ENCODE peak calls at places on chromosomes 7 and 10, in eight cellular contexts. One of them, this sample, is unnamed.
A peak's percentile ranks its signal among the peaks of the same experiment; 100 is the strongest.

GRCh38 chr10:30454744-30455498 is 20.9 kb downstream of the MAP3K8 start:
- DNase-seq in IMR-90: peak; percentile 86
- DNase-seq in A673: no peak
- DNase-seq in neuronal stem cell: no peak
- DNase-seq in CD8-positive, alpha-beta T cell: no peak
- DNase-seq in CD4-positive, CD25-positive, alpha-beta regulatory T cell: no peak
- DNase-seq in DND-41: no peak
- DNase-seq in stomach: no peak
- DNase-seq in this sample: no peak

GRCh38 chr7:153043440-153043839 is 283.9 kb downstream of the ACTR3B start:
- DNase-seq in CD8-positive, alpha-beta T cell: no peak
- DNase-seq in CD4-positive, CD25-positive, alpha-beta regulatory T cell: no peak
- DNase-seq in A673: no peak
- DNase-seq in neuronal stem cell: no peak
- DNase-seq in DND-41: no peak
- DNase-seq in stomach: no peak
- DNase-seq in IMR-90: no peak
- DNase-seq in this sample: no peak

GRCh38 chr7:13724631-13725566 is 264.6 kb downstream of the ETV1 start:
- DNase-seq in CD4-positive, CD25-positive, alpha-beta regulatory T cell: no peak
- DNase-seq in A673: no peak
- DNase-seq in CD8-positive, alpha-beta T cell: no peak
- DNase-seq in DND-41: no peak
- DNase-seq in stomach: no peak
- DNase-seq in neuronal stem cell: no peak
- DNase-seq in IMR-90: no peak
- DNase-seq in this sample: no peak

GRCh38 chr7:2978403-2978802 is 65.3 kb downstream of the CARD11 start:
- DNase-seq in IMR-90: no peak
- DNase-seq in stomach: peak; percentile 70
- DNase-seq in CD4-positive, CD25-positive, alpha-beta regulatory T cell: peak; percentile 21
- DNase-seq in A673: no peak
- DNase-seq in CD8-positive, alpha-beta T cell: peak; percentile 76
- DNase-seq in neuronal stem cell: no peak
- DNase-seq in DND-41: no peak
- DNase-seq in this sample: peak; percentile 88

GRCh38 chr7:266851-267840 is 22.8 kb upstream of the FOXL3 start:
- DNase-seq in A673: no peak
- DNase-seq in stomach: peak; percentile 89
- DNase-seq in DND-41: no peak
- DNase-seq in CD4-positive, CD25-positive, alpha-beta regulatory T cell: no peak
- DNase-seq in neuronal stem cell: no peak
- DNase-seq in CD8-positive, alpha-beta T cell: no peak
- DNase-seq in IMR-90: no peak
- DNase-seq in this sample: no peak

GRCh38 chr7:11155883-11156282 is 182.2 kb downstream of the PHF14 start:
- DNase-seq in CD4-positive, CD25-positive, alpha-beta regulatory T cell: no peak
- DNase-seq in DND-41: no peak
- DNase-seq in stomach: no peak
- DNase-seq in neuronal stem cell: no peak
- DNase-seq in CD8-positive, alpha-beta T cell: no peak
- DNase-seq in A673: no peak
- DNase-seq in IMR-90: peak; percentile 18
- DNase-seq in this sample: no peak

GRCh38 chr10:4698075-4698474 is 127.9 kb upstream of the AKR1E2 start:
- DNase-seq in IMR-90: no peak
- DNase-seq in neuronal stem cell: no peak
- DNase-seq in A673: no peak
- DNase-seq in stomach: no peak
- DNase-seq in DND-41: no peak
- DNase-seq in CD4-positive, CD25-positive, alpha-beta regulatory T cell: no peak
- DNase-seq in CD8-positive, alpha-beta T cell: no peak
- DNase-seq in this sample: no peak

GRCh38 chr10:91487914-91488577 is 77.9 kb downstream of the HECTD2 start:
- DNase-seq in CD4-positive, CD25-positive, alpha-beta regulatory T cell: no peak
- DNase-seq in A673: no peak
- DNase-seq in neuronal stem cell: no peak
- DNase-seq in stomach: no peak
- DNase-seq in DND-41: no peak
- DNase-seq in CD8-positive, alpha-beta T cell: no peak
- DNase-seq in IMR-90: no peak
- DNase-seq in this sample: no peak

GRCh38 chr10:8216893-8217292 is 162.4 kb downstream of the GATA3 start:
- DNase-seq in DND-41: no peak
- DNase-seq in A673: no peak
- DNase-seq in stomach: no peak
- DNase-seq in IMR-90: no peak
- DNase-seq in CD8-positive, alpha-beta T cell: no peak
- DNase-seq in CD4-positive, CD25-positive, alpha-beta regulatory T cell: no peak
- DNase-seq in neuronal stem cell: no peak
- DNase-seq in this sample: no peak

GRCh38 chr7:2661602-2662272 is 26.3 kb upstream of the AMZ1 start:
- DNase-seq in CD4-positive, CD25-positive, alpha-beta regulatory T cell: no peak
- DNase-seq in IMR-90: no peak
- DNase-seq in CD8-positive, alpha-beta T cell: no peak
- DNase-seq in A673: no peak
- DNase-seq in stomach: no peak
- DNase-seq in neuronal stem cell: no peak
- DNase-seq in DND-41: no peak
- DNase-seq in this sample: no peak

GRCh38 chr10:1150638-1150955 is 94.4 kb downstream of the WDR37 start:
- DNase-seq in A673: no peak
- DNase-seq in IMR-90: no peak
- DNase-seq in neuronal stem cell: no peak
- DNase-seq in CD8-positive, alpha-beta T cell: no peak
- DNase-seq in DND-41: no peak
- DNase-seq in CD4-positive, CD25-positive, alpha-beta regulatory T cell: no peak
- DNase-seq in stomach: peak; percentile 14
- DNase-seq in this sample: no peak

GRCh38 chr7:14023342-14023741 is 33.9 kb upstream of the ETV1 start:
- DNase-seq in DND-41: no peak
- DNase-seq in CD8-positive, alpha-beta T cell: no peak
- DNase-seq in neuronal stem cell: no peak
- DNase-seq in CD4-positive, CD25-positive, alpha-beta regulatory T cell: no peak
- DNase-seq in A673: no peak
- DNase-seq in IMR-90: no peak
- DNase-seq in stomach: no peak
- DNase-seq in this sample: no peak

GRCh38 chr7:157434701-157435100 is 97.9 kb downstream of the DNAJB6 start:
- DNase-seq in A673: no peak
- DNase-seq in neuronal stem cell: no peak
- DNase-seq in DND-41: no peak
- DNase-seq in CD8-positive, alpha-beta T cell: no peak
- DNase-seq in IMR-90: no peak
- DNase-seq in stomach: peak; percentile 3
- DNase-seq in CD4-positive, CD25-positive, alpha-beta regulatory T cell: no peak
- DNase-seq in this sample: peak; percentile 33

GRCh38 chr10:36538945-36539586 is 586.3 kb upstream of the ANKRD30A start:
- DNase-seq in DND-41: no peak
- DNase-seq in CD8-positive, alpha-beta T cell: no peak
- DNase-seq in stomach: peak; percentile 37
- DNase-seq in CD4-positive, CD25-positive, alpha-beta regulatory T cell: no peak
- DNase-seq in A673: peak; percentile 88
- DNase-seq in IMR-90: peak; percentile 87
- DNase-seq in neuronal stem cell: no peak
- DNase-seq in this sample: no peak

GRCh38 chr7:23276947-23277346 is 22.2 kb upstream of the MALSU1 start:
- DNase-seq in DND-41: no peak
- DNase-seq in A673: no peak
- DNase-seq in IMR-90: no peak
- DNase-seq in stomach: no peak
- DNase-seq in CD4-positive, CD25-positive, alpha-beta regulatory T cell: no peak
- DNase-seq in neuronal stem cell: no peak
- DNase-seq in CD8-positive, alpha-beta T cell: no peak
- DNase-seq in this sample: no peak

GRCh38 chr7:37916673-37917660 is at the start of gene SFRP4:
- DNase-seq in DND-41: no peak
- DNase-seq in IMR-90: peak; percentile 1
- DNase-seq in A673: peak; percentile 67
- DNase-seq in neuronal stem cell: peak; percentile 56
- DNase-seq in CD4-positive, CD25-positive, alpha-beta regulatory T cell: no peak
- DNase-seq in stomach: no peak
- DNase-seq in CD8-positive, alpha-beta T cell: no peak
- DNase-seq in this sample: peak; percentile 72

GRCh38 chr10:128500642-128501041 is 374.4 kb upstream of the MKI67 start:
- DNase-seq in IMR-90: no peak
- DNase-seq in neuronal stem cell: no peak
- DNase-seq in DND-41: no peak
- DNase-seq in CD4-positive, CD25-positive, alpha-beta regulatory T cell: no peak
- DNase-seq in A673: no peak
- DNase-seq in CD8-positive, alpha-beta T cell: no peak
- DNase-seq in stomach: no peak
- DNase-seq in this sample: no peak

GRCh38 chr7:96337519-96337918 is 15.6 kb upstream of the SLC25A13 start:
- DNase-seq in CD8-positive, alpha-beta T cell: no peak
- DNase-seq in A673: no peak
- DNase-seq in DND-41: no peak
- DNase-seq in stomach: no peak
- DNase-seq in CD4-positive, CD25-positive, alpha-beta regulatory T cell: no peak
- DNase-seq in neuronal stem cell: no peak
- DNase-seq in IMR-90: no peak
- DNase-seq in this sample: no peak

GRCh38 chr7:96346291-96346953 is 24.5 kb upstream of the SLC25A13 start:
- DNase-seq in stomach: no peak
- DNase-seq in IMR-90: no peak
- DNase-seq in CD4-positive, CD25-positive, alpha-beta regulatory T cell: no peak
- DNase-seq in DND-41: no peak
- DNase-seq in neuronal stem cell: no peak
- DNase-seq in CD8-positive, alpha-beta T cell: no peak
- DNase-seq in A673: no peak
- DNase-seq in this sample: no peak

GRCh38 chr7:96344236-96344635 is 22.3 kb upstream of the SLC25A13 start:
- DNase-seq in neuronal stem cell: no peak
- DNase-seq in stomach: no peak
- DNase-seq in CD4-positive, CD25-positive, alpha-beta regulatory T cell: no peak
- DNase-seq in A673: no peak
- DNase-seq in IMR-90: no peak
- DNase-seq in CD8-positive, alpha-beta T cell: no peak
- DNase-seq in DND-41: no peak
- DNase-seq in this sample: no peak

GRCh38 chr7:96347471-96347870 is 25.6 kb upstream of the SLC25A13 start:
- DNase-seq in CD8-positive, alpha-beta T cell: no peak
- DNase-seq in stomach: no peak
- DNase-seq in DND-41: no peak
- DNase-seq in A673: no peak
- DNase-seq in IMR-90: no peak
- DNase-seq in neuronal stem cell: no peak
- DNase-seq in CD4-positive, CD25-positive, alpha-beta regulatory T cell: no peak
- DNase-seq in this sample: no peak

GRCh38 chr7:96342036-96342435 is 20.1 kb upstream of the SLC25A13 start:
- DNase-seq in IMR-90: no peak
- DNase-seq in A673: no peak
- DNase-seq in stomach: no peak
- DNase-seq in DND-41: no peak
- DNase-seq in neuronal stem cell: no peak
- DNase-seq in CD8-positive, alpha-beta T cell: no peak
- DNase-seq in CD4-positive, CD25-positive, alpha-beta regulatory T cell: no peak
- DNase-seq in this sample: no peak
- H3K4me3 ChIP-seq in IMR-90: no peak overlapping the region
- H3K4me3 ChIP-seq in A673: no peak overlapping the region
- H3K4me3 ChIP-seq in stomach: no peak overlapping the region
- H3K4me3 ChIP-seq in DND-41: no peak overlapping the region
- H3K4me3 ChIP-seq in neuronal stem cell: no peak overlapping the region
- H3K4me3 ChIP-seq in CD8-positive, alpha-beta T cell: no peak overlapping the region
- H3K4me3 ChIP-seq in CD4-positive, CD25-positive, alpha-beta regulatory T cell: no peak overlapping the region
- H3K4me3 ChIP-seq in this sample: no peak overlapping the region

GRCh38 chr10:46540412-46541016 is 15.9 kb downstream of the GPRIN2 start:
- DNase-seq in A673: no peak
- DNase-seq in neuronal stem cell: no peak
- DNase-seq in CD4-positive, CD25-positive, alpha-beta regulatory T cell: no peak
- DNase-seq in CD8-positive, alpha-beta T cell: no peak
- DNase-seq in stomach: peak; percentile 29
- DNase-seq in IMR-90: no peak
- DNase-seq in DND-41: no peak
- DNase-seq in this sample: peak; percentile 29
- H3K27ac ChIP-seq in A673: no peak overlapping the region
- H3K27ac ChIP-seq in neuronal stem cell: no peak overlapping the region
- H3K27ac ChIP-seq in CD4-positive, CD25-positive, alpha-beta regulatory T cell: no peak overlapping the region
- H3K27ac ChIP-seq in CD8-positive, alpha-beta T cell: no peak overlapping the region
- H3K27ac ChIP-seq in stomach: peak overlapping the region; percentile 47
- H3K27ac ChIP-seq in IMR-90: peak overlapping the region; percentile 89
- H3K27ac ChIP-seq in DND-41: no peak overlapping the region
- H3K27ac ChIP-seq in this sample: peak overlapping the region; percentile 60

GRCh38 chr10:77236029-77236428 is 401.6 kb downstream of the KCNMA1 start:
- DNase-seq in CD8-positive, alpha-beta T cell: no peak
- DNase-seq in neuronal stem cell: no peak
- DNase-seq in A673: no peak
- DNase-seq in DND-41: no peak
- DNase-seq in IMR-90: no peak
- DNase-seq in CD4-positive, CD25-positive, alpha-beta regulatory T cell: no peak
- DNase-seq in stomach: no peak
- DNase-seq in this sample: no peak

GRCh38 chr10:77240042-77240619 is 397.5 kb downstream of the KCNMA1 start:
- DNase-seq in DND-41: no peak
- DNase-seq in CD8-positive, alpha-beta T cell: no peak
- DNase-seq in A673: no peak
- DNase-seq in IMR-90: peak; percentile 70
- DNase-seq in neuronal stem cell: no peak
- DNase-seq in stomach: no peak
- DNase-seq in CD4-positive, CD25-positive, alpha-beta regulatory T cell: no peak
- DNase-seq in this sample: no peak

GRCh38 chr10:77234599-77234998 is 403.0 kb downstream of the KCNMA1 start:
- DNase-seq in CD4-positive, CD25-positive, alpha-beta regulatory T cell: no peak
- DNase-seq in stomach: no peak
- DNase-seq in neuronal stem cell: no peak
- DNase-seq in A673: no peak
- DNase-seq in DND-41: no peak
- DNase-seq in IMR-90: no peak
- DNase-seq in CD8-positive, alpha-beta T cell: no peak
- DNase-seq in this sample: no peak

GRCh38 chr10:77236700-77237099 is 400.9 kb downstream of the KCNMA1 start:
- DNase-seq in DND-41: no peak
- DNase-seq in stomach: no peak
- DNase-seq in neuronal stem cell: no peak
- DNase-seq in A673: no peak
- DNase-seq in CD4-positive, CD25-positive, alpha-beta regulatory T cell: no peak
- DNase-seq in IMR-90: peak; percentile 79
- DNase-seq in CD8-positive, alpha-beta T cell: no peak
- DNase-seq in this sample: no peak

DNA sequence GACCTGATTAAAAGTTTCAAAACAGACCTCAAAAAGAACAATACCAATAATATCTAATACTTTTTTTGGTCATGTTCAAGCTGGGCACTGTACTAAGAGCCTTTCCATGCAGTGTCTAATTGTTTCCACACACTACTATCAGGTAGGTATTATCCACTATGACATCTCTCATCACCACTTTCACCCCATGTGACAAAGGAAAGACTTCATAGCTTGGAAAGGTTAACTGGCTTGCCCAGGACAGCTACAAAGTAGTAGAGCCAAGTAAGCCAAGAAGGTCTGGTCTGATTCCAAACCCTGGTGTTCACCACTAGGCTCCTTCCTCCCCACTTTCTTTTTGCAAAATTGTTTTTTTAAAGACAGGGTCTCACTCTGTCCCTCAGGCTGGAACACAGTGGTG is 400.5 kb downstream of the KCNMA1 start:
- DNase-seq in stomach: no peak
- DNase-seq in DND-41: no peak
- DNase-seq in A673: no peak
- DNase-seq in CD4-positive, CD25-positive, alpha-beta regulatory T cell: no peak
- DNase-seq in neuronal stem cell: no peak
- DNase-seq in IMR-90: no peak
- DNase-seq in CD8-positive, alpha-beta T cell: no peak
- DNase-seq in this sample: no peak
- H3K4me1 ChIP-seq in stomach: peaks cover 29% of the 10 kb centered on the region
- H3K4me1 ChIP-seq in DND-41: no peaks in the 10 kb centered on the region
- H3K4me1 ChIP-seq in A673: no peaks in the 10 kb centered on the region
- H3K4me1 ChIP-seq in CD4-positive, CD25-positive, alpha-beta regulatory T cell: no peaks in the 10 kb centered on the region
- H3K4me1 ChIP-seq in neuronal stem cell: no peaks in the 10 kb centered on the region
- H3K4me1 ChIP-seq in IMR-90: peaks cover 12% of the 10 kb centered on the region
- H3K4me1 ChIP-seq in CD8-positive, alpha-beta T cell: no peaks in the 10 kb centered on the region
- H3K4me1 ChIP-seq in this sample: no peaks in the 10 kb centered on the region

GRCh38 chr10:17257466-17258321 is 29.7 kb downstream of the VIM start:
- DNase-seq in CD4-positive, CD25-positive, alpha-beta regulatory T cell: peak; percentile 29
- DNase-seq in IMR-90: peak; percentile 78
- DNase-seq in neuronal stem cell: peak; percentile 67
- DNase-seq in DND-41: peak; percentile 68
- DNase-seq in stomach: peak; percentile 36
- DNase-seq in CD8-positive, alpha-beta T cell: peak; percentile 69
- DNase-seq in A673: peak; percentile 86
- DNase-seq in this sample: peak; percentile 37
- H3K4me3 ChIP-seq in CD4-positive, CD25-positive, alpha-beta regulatory T cell: no peak overlapping the region
- H3K4me3 ChIP-seq in IMR-90: peak overlapping the region; percentile 37
- H3K4me3 ChIP-seq in neuronal stem cell: no peak overlapping the region
- H3K4me3 ChIP-seq in DND-41: no peak overlapping the region
- H3K4me3 ChIP-seq in stomach: no peak overlapping the region
- H3K4me3 ChIP-seq in CD8-positive, alpha-beta T cell: no peak overlapping the region
- H3K4me3 ChIP-seq in A673: no peak overlapping the region
- H3K4me3 ChIP-seq in this sample: no peak overlapping the region

This sample was measured in left lung.